ENCODE peak calls at places on chromosomes 3 and 15, in four cellular contexts. One of them, this sample, is unnamed. For H3K4me1, the result is how much of the 10 kb centered on the place peaks cover.

GRCh38 chr3:129577925-129578742 is 28.3 kb downstream of the PLXND1 start:
- DNase-seq in K562: no peak
- DNase-seq in HepG2: no peak
- DNase-seq in H1: no peak
- DNase-seq in this sample: no peak

GRCh38 chr3:138835177-138835757 is 539 bp upstream of the PIK3CB start:
- DNase-seq in K562: no peak
- DNase-seq in HepG2: no peak
- DNase-seq in H1: no peak
- DNase-seq in this sample: no peak

GRCh38 chr3:106144051-106144450 is 275.2 kb upstream of the CBLB start:
- DNase-seq in K562: no peak
- DNase-seq in HepG2: no peak
- DNase-seq in H1: no peak
- DNase-seq in this sample: no peak

GRCh38 chr3:52570076-52570475 is 33.7 kb downstream of the UQCC5 start:
- DNase-seq in K562: no peak
- DNase-seq in HepG2: no peak
- DNase-seq in H1: no peak
- DNase-seq in this sample: no peak

GRCh38 chr15:33242669-33243191 is 48.2 kb upstream of the FMN1 start:
- DNase-seq in K562: peak
- DNase-seq in HepG2: no peak
- DNase-seq in H1: no peak
- DNase-seq in this sample: no peak

GRCh38 chr3:184171562-184171961 is 3.1 kb upstream of the AP2M1 start:
- DNase-seq in K562: peak
- DNase-seq in HepG2: no peak
- DNase-seq in H1: no peak
- DNase-seq in this sample: no peak

GRCh38 chr3:3031358-3031757 is 78.8 kb downstream of the IL5RA start:
- DNase-seq in K562: no peak
- DNase-seq in HepG2: no peak
- DNase-seq in H1: no peak
- DNase-seq in this sample: no peak

GRCh38 chr3:12681586-12682371 is 17.9 kb upstream of the RAF1 start:
- DNase-seq in K562: no peak
- DNase-seq in HepG2: no peak
- DNase-seq in H1: no peak
- DNase-seq in this sample: no peak

GRCh38 chr15:74889390-74889881 is 406 bp upstream of the MPI start:
- DNase-seq in K562: peak
- DNase-seq in HepG2: no peak
- DNase-seq in H1: no peak
- DNase-seq in this sample: no peak

GRCh38 chr15:66803182-66803729 is 101.2 kb downstream of the SMAD6 start:
- DNase-seq in K562: peak
- DNase-seq in HepG2: peak
- DNase-seq in H1: peak
- DNase-seq in this sample: peak

GRCh38 chr3:81764665-81765064 is 3.2 kb upstream of the GBE1 start:
- DNase-seq in K562: no peak
- DNase-seq in HepG2: no peak
- DNase-seq in H1: no peak
- DNase-seq in this sample: no peak

GRCh38 chr3:161649900-161650484 is 153.4 kb downstream of the OTOL1 start:
- DNase-seq in K562: no peak
- DNase-seq in HepG2: no peak
- DNase-seq in H1: no peak
- DNase-seq in this sample: no peak

GRCh38 chr3:129650256-129650872 is 43.9 kb upstream of the PLXND1 start:
- DNase-seq in K562: peak
- DNase-seq in HepG2: peak
- DNase-seq in H1: no peak
- DNase-seq in this sample: peak

GRCh38 chr3:106114848-106115247 is 246.0 kb upstream of the CBLB start:
- DNase-seq in K562: no peak
- DNase-seq in HepG2: no peak
- DNase-seq in H1: no peak
- DNase-seq in this sample: no peak

GRCh38 chr3:167012691-167013090 is 367.4 kb downstream of the ZBBX start:
- DNase-seq in K562: no peak
- DNase-seq in HepG2: no peak
- DNase-seq in H1: no peak
- DNase-seq in this sample: no peak
- TF ChIP-seq SIN3A in K562: no peak
- TF ChIP-seq SIN3A in HepG2: no peak
- TF ChIP-seq SIN3A in H1: no peak
- TF ChIP-seq SIN3A in this sample: no peak

GRCh38 chr15:51093865-51094605 is 671 bp downstream of the TNFAIP8L3 start:
- DNase-seq in K562: no peak
- DNase-seq in HepG2: peak
- DNase-seq in H1: no peak
- DNase-seq in this sample: no peak
- H3K4me1 ChIP-seq in K562: under half
- H3K4me1 ChIP-seq in HepG2: under half
- H3K4me1 ChIP-seq in H1: under half
- H3K4me1 ChIP-seq in this sample: under half

DNA sequence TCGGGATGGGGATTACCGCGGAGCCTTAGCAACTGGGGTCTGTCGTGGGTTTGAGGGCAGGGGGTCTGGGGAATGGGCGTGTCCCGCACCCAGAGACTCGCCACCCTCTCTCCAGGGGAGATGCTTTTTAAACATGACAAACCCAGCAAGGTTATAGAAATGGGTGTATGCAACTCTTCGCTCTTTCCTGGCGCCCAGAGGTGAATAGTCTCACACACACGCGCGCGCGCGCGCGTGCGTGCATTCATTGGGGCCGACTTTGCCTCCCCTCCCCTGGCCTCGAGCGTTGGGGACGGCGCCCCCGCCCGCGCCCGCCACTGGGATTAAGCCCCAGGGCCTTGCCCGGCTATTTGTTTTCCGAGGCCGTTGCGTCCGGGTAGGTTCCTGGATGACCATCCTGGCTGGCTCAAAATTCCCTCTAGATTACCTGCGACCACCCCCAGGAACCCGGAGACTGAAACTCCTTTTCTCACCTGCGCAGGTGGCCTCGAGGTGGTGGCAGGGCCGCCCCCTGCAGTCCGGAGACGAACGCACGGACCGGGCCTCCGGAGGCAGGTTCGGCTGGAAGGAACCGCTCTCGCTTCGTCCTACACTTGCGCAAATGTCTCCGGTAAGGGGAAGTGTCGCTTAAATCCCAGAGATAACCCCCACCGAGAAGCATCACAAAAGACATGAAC is 777 bp downstream of the GPR160 start:
- DNase-seq in K562: no peak
- DNase-seq in HepG2: no peak
- DNase-seq in H1: peak
- DNase-seq in this sample: no peak
- TF ChIP-seq CTCF in K562: peak
- TF ChIP-seq CTCF in HepG2: peak
- TF ChIP-seq CTCF in H1: peak
- TF ChIP-seq CTCF in this sample: no peak

DNA sequence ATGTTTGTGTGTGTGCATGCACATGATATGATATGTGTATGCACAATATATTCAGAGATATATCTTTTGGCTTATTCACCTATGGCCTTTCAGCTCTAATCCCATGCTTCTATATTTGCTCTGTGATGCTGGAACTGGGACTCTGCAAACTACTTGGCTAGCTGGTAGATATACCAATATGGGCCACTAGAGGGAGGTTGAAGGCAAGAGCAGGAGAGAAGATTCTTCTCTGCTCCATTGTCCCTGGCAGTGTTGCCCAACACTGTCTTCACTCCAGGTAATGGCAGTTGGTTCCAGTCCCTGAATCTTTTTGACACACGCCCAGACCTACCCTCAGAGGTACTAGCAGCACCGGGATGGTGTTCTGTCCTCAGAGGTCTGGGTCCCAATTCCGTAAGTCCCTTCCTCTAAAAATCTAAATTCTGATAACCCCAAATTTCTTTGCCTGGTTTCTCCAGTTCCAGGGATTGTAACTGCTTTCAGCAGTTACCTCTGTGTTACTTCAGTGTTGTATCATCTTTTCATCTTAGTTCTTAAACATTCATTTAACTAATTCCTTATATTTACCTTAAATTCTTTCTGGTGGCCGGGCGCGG is 44.7 kb downstream of the GTPBP8 start:
- DNase-seq in K562: peak
- DNase-seq in HepG2: peak
- DNase-seq in H1: no peak
- DNase-seq in this sample: peak
- TF ChIP-seq SIN3A in K562: no peak
- TF ChIP-seq SIN3A in HepG2: no peak
- TF ChIP-seq SIN3A in H1: no peak
- TF ChIP-seq SIN3A in this sample: no peak

GRCh38 chr3:39147711-39148115 is 5.7 kb downstream of the CSRNP1 start:
- DNase-seq in K562: no peak
- DNase-seq in HepG2: no peak
- DNase-seq in H1: no peak
- DNase-seq in this sample: no peak

GRCh38 chr3:39146083-39146501 is 7.3 kb downstream of the CSRNP1 start:
- DNase-seq in K562: no peak
- DNase-seq in HepG2: no peak
- DNase-seq in H1: no peak
- DNase-seq in this sample: no peak

GRCh38 chr3:39146611-39147373 is 6.6 kb downstream of the CSRNP1 start:
- DNase-seq in K562: no peak
- DNase-seq in HepG2: peak
- DNase-seq in H1: no peak
- DNase-seq in this sample: peak

GRCh38 chr3:39148116-39149058 is 5.0 kb downstream of the CSRNP1 start:
- DNase-seq in K562: peak
- DNase-seq in HepG2: no peak
- DNase-seq in H1: no peak
- DNase-seq in this sample: no peak

DNA sequence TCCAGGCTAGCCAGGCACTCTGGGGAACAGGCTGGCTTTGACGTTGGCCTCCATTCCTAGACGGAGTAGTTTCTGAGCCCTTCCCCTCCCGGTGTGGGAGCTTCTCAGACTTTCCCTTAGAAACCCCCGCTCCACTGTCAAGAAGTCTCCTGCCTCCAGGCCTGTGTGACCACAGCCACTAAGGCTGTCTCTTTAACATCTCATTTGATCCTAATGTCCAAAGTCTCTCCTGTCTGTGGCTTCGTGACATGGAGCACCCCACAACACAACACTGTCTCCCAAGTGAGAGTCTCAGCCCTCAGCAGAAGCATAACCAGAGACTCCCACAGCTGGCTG is 6.0 kb downstream of the CSRNP1 start:
- DNase-seq in K562: no peak
- DNase-seq in HepG2: no peak
- DNase-seq in H1: no peak
- DNase-seq in this sample: no peak
- H3K4me1 ChIP-seq in K562: half or more
- H3K4me1 ChIP-seq in HepG2: half or more
- H3K4me1 ChIP-seq in H1: under half
- H3K4me1 ChIP-seq in this sample: half or more

GRCh38 chr15:83734487-83734886 is 80.6 kb downstream of the ADAMTSL3 start:
- DNase-seq in K562: no peak
- DNase-seq in HepG2: no peak
- DNase-seq in H1: no peak
- DNase-seq in this sample: no peak
- TF ChIP-seq CTCF in K562: peak
- TF ChIP-seq CTCF in HepG2: no peak
- TF ChIP-seq CTCF in H1: peak
- TF ChIP-seq CTCF in this sample: no peak

DNA sequence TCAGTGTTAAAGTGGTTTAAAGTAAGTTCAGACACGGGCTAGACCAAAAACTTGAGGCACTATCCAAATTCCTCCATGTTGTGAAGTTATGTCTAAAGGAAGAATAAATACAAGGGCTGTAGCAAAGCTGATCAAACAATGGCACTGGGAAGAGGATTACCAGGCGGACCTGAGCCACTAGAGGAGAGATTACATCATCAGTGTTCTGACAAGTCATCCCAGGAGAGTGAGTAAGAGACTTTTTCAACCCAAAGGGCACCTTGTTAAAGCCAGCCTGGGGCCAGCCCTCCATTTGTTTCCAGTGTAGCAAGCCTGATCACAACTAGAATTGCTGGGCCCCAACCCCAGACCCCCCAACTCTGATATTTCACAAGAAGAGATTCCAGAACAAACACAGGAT is 166.9 kb downstream of the DCLK3 start:
- DNase-seq in K562: no peak
- DNase-seq in HepG2: no peak
- DNase-seq in H1: no peak
- DNase-seq in this sample: no peak
- TF ChIP-seq SIN3A in K562: no peak
- TF ChIP-seq SIN3A in HepG2: no peak
- TF ChIP-seq SIN3A in H1: no peak
- TF ChIP-seq SIN3A in this sample: no peak

DNA sequence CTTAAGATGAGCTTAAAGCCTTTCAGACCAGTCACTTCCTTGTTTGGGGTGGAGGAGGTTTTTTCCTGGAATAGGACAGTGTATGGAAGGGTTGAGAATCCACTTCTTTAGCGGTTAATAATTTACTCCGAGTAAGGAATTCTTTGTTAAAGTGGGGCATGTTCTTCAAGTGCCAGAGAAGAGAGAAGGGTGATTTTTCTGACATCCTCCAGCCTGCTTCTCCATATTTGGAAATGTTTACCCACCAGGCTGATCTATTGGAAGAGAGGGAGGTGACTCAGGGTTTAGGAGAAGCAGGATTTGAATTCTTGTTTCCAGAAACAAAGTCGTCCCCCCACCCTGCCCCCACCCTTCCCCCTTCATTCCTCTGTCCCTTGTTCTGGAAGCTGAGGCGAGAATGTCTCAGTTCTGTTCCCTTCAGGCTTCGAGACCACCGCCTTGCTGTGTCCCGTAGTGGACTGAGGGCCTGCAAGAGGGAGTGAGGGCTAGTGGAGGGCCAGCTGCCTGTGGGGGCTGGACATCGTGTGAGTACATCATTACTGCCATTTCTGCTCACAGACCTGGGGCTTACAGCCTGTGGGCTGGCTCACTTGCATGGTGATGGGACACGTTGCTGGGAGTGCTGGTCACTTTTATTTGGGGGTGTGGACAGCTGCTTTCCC is 58.5 kb downstream of the LPP start:
- DNase-seq in K562: no peak
- DNase-seq in HepG2: peak
- DNase-seq in H1: peak
- DNase-seq in this sample: no peak
- H3K4me1 ChIP-seq in K562: under half
- H3K4me1 ChIP-seq in HepG2: half or more
- H3K4me1 ChIP-seq in H1: under half
- H3K4me1 ChIP-seq in this sample: under half

GRCh38 chr3:133864616-133865015 is 31.1 kb downstream of the RAB6B start:
- DNase-seq in K562: no peak
- DNase-seq in HepG2: no peak
- DNase-seq in H1: no peak
- DNase-seq in this sample: no peak

GRCh38 chr3:133868166-133868565 is 27.5 kb downstream of the RAB6B start:
- DNase-seq in K562: no peak
- DNase-seq in HepG2: no peak
- DNase-seq in H1: no peak
- DNase-seq in this sample: no peak

GRCh38 chr3:133866141-133866540 is 29.5 kb downstream of the RAB6B start:
- DNase-seq in K562: no peak
- DNase-seq in HepG2: no peak
- DNase-seq in H1: no peak
- DNase-seq in this sample: no peak

GRCh38 chr3:133863865-133864264 is 31.8 kb downstream of the RAB6B start:
- DNase-seq in K562: no peak
- DNase-seq in HepG2: no peak
- DNase-seq in H1: no peak
- DNase-seq in this sample: no peak

GRCh38 chr3:133865136-133865855 is 30.4 kb downstream of the RAB6B start:
- DNase-seq in K562: peak
- DNase-seq in HepG2: peak
- DNase-seq in H1: no peak
- DNase-seq in this sample: no peak
- TF ChIP-seq CTCF in K562: peak
- TF ChIP-seq CTCF in HepG2: no peak
- TF ChIP-seq CTCF in H1: peak
- TF ChIP-seq CTCF in this sample: no peak